ENCODE peak calls at places on chromosomes 2 and 18, in six cellular contexts. M, C, Q, V, H and U are unnamed samples.

GRCh38 chr18:7273301-7273911 is 42.5 kb downstream of the LRRC30 start:
- DNase-seq in M (no peak), Q (no peak), H (no peak), C (peak), V (peak), U (peak)

GRCh38 chr2:103991591-103991990 is 862.3 kb upstream of the POU3F3 start:
- DNase-seq in M (no peak), Q (no peak), H (no peak), C (no peak), V (no peak), U (no peak)

GRCh38 chr2:241822264-241822623 is 13.3 kb downstream of the NEU4 start:
- DNase-seq in M (no peak), Q (no peak), C (no peak), H (no peak), V (no peak), U (peak)

GRCh38 chr2:219452361-219453317 is 18.0 kb downstream of the SPEG start:
- DNase-seq in H (no peak), M (no peak), Q (no peak), V (peak), C (peak), U (peak)

GRCh38 chr18:12885500-12885899 is 1.5 kb upstream of the PTPN2 start:
- DNase-seq in V (no peak), H (no peak), Q (no peak), C (no peak), M (no peak), U (no peak)

GRCh38 chr18:54358495-54358793 is 738 bp downstream of the C18orf54 start:
- DNase-seq in H (no peak), Q (no peak), C (no peak), M (no peak), V (no peak), U (no peak)

GRCh38 chr18:44627245-44627644 is 53.4 kb upstream of the SETBP1 start:
- DNase-seq in H (no peak), M (no peak), Q (no peak), C (peak), V (peak), U (no peak)

GRCh38 chr2:96924775-96925747 is 55.2 kb upstream of the SEMA4C start:
- DNase-seq in Q (no peak), V (no peak), C (no peak), M (no peak), H (peak), U (no peak)

GRCh38 chr2:64980192-64980591 is 9.0 kb upstream of the SLC1A4 start:
- DNase-seq in V (no peak), M (no peak), C (no peak), Q (no peak), H (no peak), U (no peak)

GRCh38 chr18:39455300-39455699 is 1889.7 kb upstream of the CELF4 start:
- DNase-seq in H (no peak), Q (no peak), V (peak), M (no peak), C (peak), U (no peak)

GRCh38 chr18:12470382-12471090 is 62.8 kb downstream of the PRELID3A start:
- DNase-seq in V (no peak), C (no peak), H (no peak), M (no peak), Q (no peak), U (no peak)

GRCh38 chr2:64338910-64339500 is 115.0 kb upstream of the LGALSL start:
- DNase-seq in V (no peak), C (no peak), H (peak), Q (no peak), M (no peak), U (no peak)

GRCh38 chr2:37984589-37984988 is 59.5 kb downstream of the RMDN2 start:
- DNase-seq in H (no peak), Q (no peak), V (no peak), M (no peak), C (no peak), U (no peak)

GRCh38 chr2:3421053-3421452 is 41.6 kb downstream of the TRAPPC12 start:
- DNase-seq in M (no peak), C (no peak), Q (no peak), H (no peak), V (no peak), U (no peak)

GRCh38 chr2:37570773-37571570 is 100.5 kb downstream of the CDC42EP3 start:
- DNase-seq in Q (no peak), H (peak), M (no peak), C (peak), V (peak), U (peak)

GRCh38 chr2:30265441-30266015 is 34.2 kb downstream of the LBH start:
- DNase-seq in M (no peak), H (no peak), Q (no peak), V (peak), C (peak), U (no peak)

GRCh38 chr2:196263181-196263747 is 91.9 kb upstream of the STK17B start:
- DNase-seq in Q (no peak), M (no peak), C (no peak), H (no peak), V (peak), U (peak)

GRCh38 chr2:121860033-121860810 is 104.8 kb downstream of the TSN start:
- DNase-seq in M (no peak), Q (no peak), C (peak), H (no peak), V (peak), U (no peak)

GRCh38 chr2:241410739-241411176 is 54.7 kb downstream of the FARP2 start:
- DNase-seq in M (no peak), H (no peak), Q (no peak), V (no peak), C (no peak), U (peak)

GRCh38 chr2:199370150-199370780 is 87.5 kb downstream of the SATB2 start:
- DNase-seq in H (no peak), M (no peak), V (peak), C (peak), Q (no peak), U (no peak)

GRCh38 chr2:49207204-49207603 is 52.9 kb upstream of the FSHR start:
- DNase-seq in Q (no peak), C (no peak), M (no peak), H (no peak), V (no peak), U (no peak)

GRCh38 chr2:112187805-112188596 is 49.8 kb downstream of the FBLN7 start:
- DNase-seq in C (no peak), V (no peak), H (peak), M (peak), Q (no peak), U (no peak)

GRCh38 chr18:35577045-35577848 is 4.3 kb upstream of the GALNT1 start:
- DNase-seq in C (no peak), M (no peak), V (no peak), Q (no peak), H (peak), U (no peak)

GRCh38 chr2:12436483-12436882 is 280.3 kb upstream of the TRIB2 start:
- DNase-seq in V (no peak), H (no peak), M (no peak), C (no peak), Q (no peak), U (no peak)

GRCh38 chr2:105344704-105345345 is 7.5 kb downstream of the C2orf49 start:
- DNase-seq in V (peak), C (no peak), M (no peak), H (no peak), Q (no peak), U (no peak)

GRCh38 chr2:74374509-74375205 is 5.5 kb downstream of the DCTN1 start:
- DNase-seq in Q (no peak), V (peak), H (no peak), C (no peak), M (no peak), U (no peak)

GRCh38 chr2:170073288-170073687 is 104.7 kb upstream of the MYO3B start:
- DNase-seq in V (peak), M (no peak), H (no peak), Q (no peak), C (peak), U (no peak)

GRCh38 chr18:2656237-2657042 is 914 bp downstream of the SMCHD1 start:
- DNase-seq in C (peak), Q (peak), V (peak), H (peak), M (peak), U (peak)

GRCh38 chr2:199379251-199379650 is 78.5 kb downstream of the SATB2 start:
- DNase-seq in Q (no peak), V (peak), M (no peak), H (no peak), C (peak), U (no peak)

GRCh38 chr18:2316082-2316481 is 255.2 kb downstream of the METTL4 start:
- DNase-seq in C (no peak), H (no peak), V (no peak), M (no peak), Q (no peak), U (no peak)

GRCh38 chr2:68157002-68157401 is 686 bp upstream of the PNO1 start:
- DNase-seq in Q (peak), H (no peak), M (no peak), V (peak), C (peak), U (no peak)

GRCh38 chr18:48539406-48540328 is 836 bp downstream of the CTIF start:
- DNase-seq in Q (no peak), M (no peak), C (no peak), V (peak), H (peak), U (peak)

GRCh38 chr2:65922794-65923193 is 490.4 kb upstream of the SPRED2 start:
- DNase-seq in H (no peak), Q (no peak), M (no peak), V (no peak), C (peak), U (no peak)

GRCh38 chr2:176931588-176932563 is 280.7 kb upstream of the HNRNPA3 start:
- DNase-seq in V (peak), H (no peak), C (peak), M (no peak), Q (no peak), U (no peak)

GRCh38 chr2:144771348-144771747 is 251.4 kb upstream of the ZEB2 start:
- DNase-seq in M (no peak), H (no peak), V (no peak), Q (no peak), C (no peak), U (no peak)

GRCh38 chr18:68915066-68915465 is 117.2 kb downstream of the CCDC102B start:
- DNase-seq in M (no peak), H (no peak), Q (no peak), V (no peak), C (no peak), U (no peak)

GRCh38 chr2:238493411-238493810 is 66.7 kb downstream of the ASB1 start:
- DNase-seq in M (no peak), V (no peak), Q (no peak), C (no peak), H (no peak), U (peak)